ENCODE peak calls at places on chromosome 20, in eight cellular contexts. One of them, this sample, is unnamed.

GRCh38 chr20:51154708-51155690 is 132.1 kb upstream of the KCNG1 start:
- DNase-seq in MCF 10A: no peak
- DNase-seq in CD4-positive, alpha-beta T cell: no peak
- DNase-seq in non-pigmented ciliary epithelial cell: no peak
- DNase-seq in tibial nerve: no peak
- DNase-seq in PC-9: no peak
- DNase-seq in G401: peak
- DNase-seq in AG08396: no peak
- DNase-seq in this sample: no peak

GRCh38 chr20:32632461-32633354 is 41.0 kb downstream of the C20orf203 start:
- DNase-seq in CD4-positive, alpha-beta T cell: no peak
- DNase-seq in G401: no peak
- DNase-seq in MCF 10A: no peak
- DNase-seq in tibial nerve: no peak
- DNase-seq in AG08396: no peak
- DNase-seq in non-pigmented ciliary epithelial cell: no peak
- DNase-seq in PC-9: no peak
- DNase-seq in this sample: no peak

GRCh38 chr20:39045676-39046075 is 83.5 kb downstream of the DHX35 start:
- DNase-seq in G401: no peak
- DNase-seq in PC-9: no peak
- DNase-seq in tibial nerve: no peak
- DNase-seq in MCF 10A: no peak
- DNase-seq in non-pigmented ciliary epithelial cell: no peak
- DNase-seq in CD4-positive, alpha-beta T cell: no peak
- DNase-seq in AG08396: no peak
- DNase-seq in this sample: no peak

GRCh38 chr20:62827323-62828050 is 10.6 kb downstream of the COL9A3 start:
- DNase-seq in G401: no peak
- DNase-seq in CD4-positive, alpha-beta T cell: no peak
- DNase-seq in PC-9: no peak
- DNase-seq in MCF 10A: no peak
- DNase-seq in AG08396: no peak
- DNase-seq in tibial nerve: no peak
- DNase-seq in non-pigmented ciliary epithelial cell: no peak
- DNase-seq in this sample: no peak

GRCh38 chr20:56943946-56944345 is 314.8 kb downstream of the TFAP2C start:
- DNase-seq in G401: no peak
- DNase-seq in AG08396: no peak
- DNase-seq in CD4-positive, alpha-beta T cell: no peak
- DNase-seq in tibial nerve: no peak
- DNase-seq in PC-9: no peak
- DNase-seq in MCF 10A: no peak
- DNase-seq in non-pigmented ciliary epithelial cell: no peak
- DNase-seq in this sample: no peak

GRCh38 chr20:41454250-41454649 is 87.6 kb upstream of the EMILIN3 start:
- DNase-seq in PC-9: no peak
- DNase-seq in MCF 10A: no peak
- DNase-seq in AG08396: no peak
- DNase-seq in CD4-positive, alpha-beta T cell: no peak
- DNase-seq in tibial nerve: no peak
- DNase-seq in G401: no peak
- DNase-seq in non-pigmented ciliary epithelial cell: no peak
- DNase-seq in this sample: no peak

GRCh38 chr20:2336471-2336870 is 40.7 kb downstream of the TGM3 start:
- DNase-seq in G401: no peak
- DNase-seq in tibial nerve: no peak
- DNase-seq in CD4-positive, alpha-beta T cell: no peak
- DNase-seq in PC-9: no peak
- DNase-seq in AG08396: no peak
- DNase-seq in MCF 10A: no peak
- DNase-seq in non-pigmented ciliary epithelial cell: no peak
- DNase-seq in this sample: no peak

GRCh38 chr20:63826753-63827152 is 4.3 kb downstream of the ZBTB46 start:
- DNase-seq in PC-9: no peak
- DNase-seq in G401: no peak
- DNase-seq in CD4-positive, alpha-beta T cell: no peak
- DNase-seq in AG08396: no peak
- DNase-seq in tibial nerve: no peak
- DNase-seq in MCF 10A: no peak
- DNase-seq in non-pigmented ciliary epithelial cell: no peak
- DNase-seq in this sample: no peak

GRCh38 chr20:19785886-19786285 is 27.8 kb downstream of the RIN2 start:
- DNase-seq in AG08396: no peak
- DNase-seq in tibial nerve: no peak
- DNase-seq in G401: no peak
- DNase-seq in non-pigmented ciliary epithelial cell: peak
- DNase-seq in CD4-positive, alpha-beta T cell: no peak
- DNase-seq in PC-9: no peak
- DNase-seq in MCF 10A: no peak
- DNase-seq in this sample: no peak

GRCh38 chr20:7003598-7003997 is 236.1 kb downstream of the BMP2 start:
- DNase-seq in PC-9: no peak
- DNase-seq in CD4-positive, alpha-beta T cell: no peak
- DNase-seq in AG08396: no peak
- DNase-seq in G401: no peak
- DNase-seq in MCF 10A: peak
- DNase-seq in non-pigmented ciliary epithelial cell: no peak
- DNase-seq in tibial nerve: no peak
- DNase-seq in this sample: peak

This sample was measured in RWPE1.